ENCODE peak calls at places on chromosomes 16 and 17, in eight cellular contexts. B is GM23248; D is uterus; O is endodermal cell; R is left ventricle myocardium inferior; A is A549; L is ovary; W is CD8-positive, alpha-beta T cell. J is an unnamed sample. For H3K4me1, the result is how much of the 10 kb centered on the place peaks cover.

GRCh38 chr17:34614698-34615097 is 35.3 kb downstream of the TMEM132E start:
- DNase-seq in B (no peak), D (no peak), O (no peak), R (no peak), A (no peak), L (no peak), W (no peak), J (no peak)

GRCh38 chr17:8122391-8122922 is 1.4 kb downstream of the HES7 start:
- DNase-seq in B (peak), D (peak), O (peak), R (no peak), A (no peak), L (no peak), W (no peak), J (no peak)

GRCh38 chr16:6897910-6898475 is 434.7 kb upstream of the RBFOX1 start:
- DNase-seq in B (no peak), D (no peak), O (no peak), R (no peak), A (no peak), L (no peak), W (no peak), J (no peak)

GRCh38 chr16:24075929-24076716 is 180.0 kb upstream of the CACNG3 start:
- DNase-seq in B (peak), D (no peak), O (peak), R (no peak), A (no peak), L (no peak), W (no peak), J (peak)

GRCh38 chr17:35084987-35085386 is 21.5 kb upstream of the RFFL start:
- DNase-seq in B (peak), D (no peak), O (no peak), R (no peak), A (peak), L (no peak), W (no peak), J (no peak)

GRCh38 chr17:13562271-13562800 is 39.4 kb downstream of the HS3ST3A1 start:
- DNase-seq in B (peak), D (no peak), O (no peak), R (no peak), A (no peak), L (peak), W (no peak), J (peak)

GRCh38 chr16:5064915-5065314 is 841 bp downstream of the C16orf89 start:
- DNase-seq in B (no peak), D (no peak), O (no peak), R (no peak), A (no peak), L (no peak), W (no peak), J (no peak)

GRCh38 chr16:35560637-35560984 is 2101.2 kb downstream of the TP53TG3F start:
- DNase-seq in B (no peak), D (no peak), O (no peak), R (no peak), A (no peak), L (no peak), W (no peak), J (no peak)

GRCh38 chr17:58902312-58902711 is 146.7 kb downstream of the PPM1E start:
- DNase-seq in B (no peak), D (no peak), O (no peak), R (no peak), A (no peak), L (no peak), W (no peak), J (no peak)

GRCh38 chr16:85275533-85276249 is 163.4 kb upstream of the CIBAR2 start:
- DNase-seq in B (peak), D (peak), O (peak), R (peak), A (peak), L (peak), W (peak), J (peak)

GRCh38 chr17:48767263-48767774 is 38.8 kb upstream of the HOXB13 start:
- DNase-seq in B (peak), D (no peak), O (peak), R (no peak), A (no peak), L (no peak), W (no peak), J (no peak)

GRCh38 chr17:40415390-40415789 is 2.3 kb downstream of the TOP2A start:
- DNase-seq in B (peak), D (no peak), O (no peak), R (no peak), A (peak), L (no peak), W (no peak), J (no peak)

GRCh38 chr17:14320098-14320497 is 19.2 kb downstream of the HS3ST3B1 start:
- DNase-seq in B (no peak), D (no peak), O (peak), R (no peak), A (no peak), L (no peak), W (no peak), J (no peak)

GRCh38 chr17:80941743-80942211 is 49.9 kb upstream of the CHMP6 start:
- DNase-seq in B (peak), D (peak), O (no peak), R (no peak), A (no peak), L (peak), W (no peak), J (no peak)

GRCh38 chr16:1537763-1538289 is 4.4 kb downstream of the TMEM204 start:
- DNase-seq in B (no peak), D (no peak), O (no peak), R (peak), A (no peak), L (peak), W (peak), J (no peak)

GRCh38 chr17:82052638-82053059 is 951 bp downstream of the GPS1 start:
- DNase-seq in B (peak), D (no peak), O (no peak), R (no peak), A (no peak), L (no peak), W (no peak), J (no peak)

GRCh38 chr16:5884996-5885395 is 787.4 kb upstream of the EEF2KMT start:
- DNase-seq in B (no peak), D (no peak), O (no peak), R (no peak), A (no peak), L (no peak), W (no peak), J (no peak)

GRCh38 chr16:69186642-69187386 is at the start of gene SNTB2:
- DNase-seq in B (peak), D (peak), O (peak), R (peak), A (peak), L (peak), W (peak), J (peak)

GRCh38 chr17:47324224-47325020 is 667 bp downstream of the EFCAB13 start:
- DNase-seq in B (peak), D (peak), O (peak), R (peak), A (peak), L (peak), W (peak), J (peak)

GRCh38 chr17:45677770-45678169 is 106.3 kb upstream of the CRHR1 start:
- DNase-seq in B (peak), D (no peak), O (no peak), R (no peak), A (no peak), L (no peak), W (no peak), J (no peak)

GRCh38 chr16:67651039-67651438 is 6.1 kb downstream of the CARMIL2 start:
- DNase-seq in B (no peak), D (no peak), O (no peak), R (no peak), A (no peak), L (no peak), W (no peak), J (no peak)

GRCh38 chr16:87959391-87959968 is 8.2 kb downstream of the BANP start:
- DNase-seq in B (no peak), D (no peak), O (peak), R (no peak), A (no peak), L (no peak), W (no peak), J (no peak)

GRCh38 chr16:87957296-87958069 is 6.2 kb downstream of the BANP start:
- DNase-seq in B (no peak), D (no peak), O (peak), R (no peak), A (no peak), L (no peak), W (no peak), J (no peak)

GRCh38 chr16:87960851-87961250 is 9.6 kb downstream of the BANP start:
- DNase-seq in B (no peak), D (no peak), O (peak), R (no peak), A (no peak), L (no peak), W (no peak), J (no peak)

GRCh38 chr16:87956771-87957279 is 5.6 kb downstream of the BANP start:
- DNase-seq in B (peak), D (no peak), O (peak), R (no peak), A (peak), L (no peak), W (no peak), J (no peak)

DNA sequence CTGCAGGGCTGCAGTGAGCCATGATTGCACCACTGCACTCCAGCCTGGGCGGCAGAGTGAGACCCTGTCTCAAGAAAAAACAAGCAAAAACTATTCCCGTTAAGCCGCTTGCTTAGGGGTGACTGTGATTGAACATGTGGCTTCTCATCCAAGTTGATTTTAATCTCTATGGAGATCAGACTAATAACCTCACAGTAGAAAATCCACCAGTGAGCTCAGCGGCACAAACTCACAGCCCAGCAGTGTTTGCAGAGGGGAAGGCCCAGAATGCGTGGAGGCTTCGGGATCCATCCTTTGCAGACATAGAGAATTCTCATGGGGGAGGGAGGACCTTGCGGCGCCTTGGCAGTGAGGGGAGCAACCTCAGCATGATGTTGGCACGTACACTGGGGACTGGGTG is 7.4 kb downstream of the BANP start:
- DNase-seq in B (no peak), D (no peak), O (peak), R (no peak), A (no peak), L (no peak), W (no peak), J (no peak)
- H3K4me1 ChIP-seq in B (under half), D (under half), O (under half), R (half or more), A (under half), L (under half), W (half or more), J (under half)

GRCh38 chr16:74447578-74447977 is 26.3 kb upstream of the CLEC18B start:
- DNase-seq in B (no peak), D (no peak), O (no peak), R (no peak), A (no peak), L (no peak), W (no peak), J (no peak)
- H3K27ac ChIP-seq in B (peak), D (no peak), O (no peak), R (peak), A (no peak), L (no peak), W (no peak), J (peak)

DNA sequence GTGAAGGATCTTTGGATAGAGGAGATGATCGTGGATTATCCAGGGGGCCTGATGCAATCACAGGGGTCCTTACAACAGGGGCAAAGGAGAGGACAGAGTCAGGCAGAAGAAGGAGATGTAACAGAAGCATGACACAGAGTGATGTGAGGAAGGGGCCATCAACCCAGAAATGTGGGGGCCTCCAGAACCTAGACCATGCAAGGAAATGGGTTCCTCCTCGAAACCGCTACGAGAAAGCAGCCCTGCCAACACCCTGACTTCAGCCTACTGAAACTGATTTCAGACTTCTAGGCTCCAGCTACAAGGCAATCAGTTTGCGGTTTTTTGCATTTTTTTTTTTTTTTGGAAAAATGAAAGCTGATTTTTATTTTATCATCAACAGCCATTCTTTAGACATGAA is 34.0 kb downstream of the ZFHX3 start:
- DNase-seq in B (no peak), D (no peak), O (peak), R (no peak), A (no peak), L (no peak), W (no peak), J (no peak)
- H3K4me1 ChIP-seq in B (under half), D (under half), O (under half), R (half or more), A (half or more), L (under half), W (under half), J (under half)

GRCh38 chr16:89297156-89297869 is 79.8 kb downstream of the ZNF778 start:
- DNase-seq in B (no peak), D (no peak), O (no peak), R (no peak), A (no peak), L (peak), W (no peak), J (no peak)
- H3K27ac ChIP-seq in B (no peak), D (peak), O (peak), R (no peak), A (peak), L (peak), W (no peak), J (peak)

GRCh38 chr17:75873587-75874322 is 4.6 kb downstream of the TRIM47 start:
- DNase-seq in B (no peak), D (no peak), O (no peak), R (no peak), A (no peak), L (no peak), W (no peak), J (no peak)
- H3K4me1 ChIP-seq in B (under half), D (under half), O (under half), R (half or more), A (half or more), L (under half), W (under half), J (under half)

GRCh38 chr16:10387378-10387681 is 1.5 kb downstream of the ATF7IP2 start:
- DNase-seq in B (no peak), D (no peak), O (no peak), R (no peak), A (no peak), L (no peak), W (no peak), J (no peak)

GRCh38 chr16:10391339-10391738 is 5.5 kb downstream of the ATF7IP2 start:
- DNase-seq in B (no peak), D (no peak), O (no peak), R (no peak), A (no peak), L (no peak), W (no peak), J (no peak)

GRCh38 chr16:10390867-10391266 is 5.0 kb downstream of the ATF7IP2 start:
- DNase-seq in B (no peak), D (no peak), O (no peak), R (no peak), A (no peak), L (no peak), W (no peak), J (no peak)

GRCh38 chr16:10388987-10389386 is 3.1 kb downstream of the ATF7IP2 start:
- DNase-seq in B (no peak), D (no peak), O (no peak), R (no peak), A (no peak), L (no peak), W (no peak), J (no peak)

GRCh38 chr16:10390330-10390729 is 4.5 kb downstream of the ATF7IP2 start:
- DNase-seq in B (no peak), D (no peak), O (no peak), R (no peak), A (no peak), L (no peak), W (no peak), J (no peak)
- H3K27ac ChIP-seq in B (no peak), D (no peak), O (no peak), R (no peak), A (no peak), L (no peak), W (no peak), J (no peak)

GRCh38 chr16:50303041-50303604 is 36.8 kb downstream of the ADCY7 start:
- DNase-seq in B (no peak), D (peak), O (peak), R (no peak), A (no peak), L (peak), W (no peak), J (no peak)

GRCh38 chr16:50303605-50304466 is 37.5 kb downstream of the ADCY7 start:
- DNase-seq in B (no peak), D (peak), O (peak), R (no peak), A (no peak), L (peak), W (no peak), J (no peak)

GRCh38 chr16:50306287-50306686 is 39.9 kb downstream of the ADCY7 start:
- DNase-seq in B (no peak), D (no peak), O (no peak), R (no peak), A (no peak), L (peak), W (no peak), J (peak)

GRCh38 chr16:50305441-50306061 is 39.2 kb downstream of the ADCY7 start:
- DNase-seq in B (no peak), D (no peak), O (peak), R (no peak), A (no peak), L (peak), W (no peak), J (no peak)

DNA sequence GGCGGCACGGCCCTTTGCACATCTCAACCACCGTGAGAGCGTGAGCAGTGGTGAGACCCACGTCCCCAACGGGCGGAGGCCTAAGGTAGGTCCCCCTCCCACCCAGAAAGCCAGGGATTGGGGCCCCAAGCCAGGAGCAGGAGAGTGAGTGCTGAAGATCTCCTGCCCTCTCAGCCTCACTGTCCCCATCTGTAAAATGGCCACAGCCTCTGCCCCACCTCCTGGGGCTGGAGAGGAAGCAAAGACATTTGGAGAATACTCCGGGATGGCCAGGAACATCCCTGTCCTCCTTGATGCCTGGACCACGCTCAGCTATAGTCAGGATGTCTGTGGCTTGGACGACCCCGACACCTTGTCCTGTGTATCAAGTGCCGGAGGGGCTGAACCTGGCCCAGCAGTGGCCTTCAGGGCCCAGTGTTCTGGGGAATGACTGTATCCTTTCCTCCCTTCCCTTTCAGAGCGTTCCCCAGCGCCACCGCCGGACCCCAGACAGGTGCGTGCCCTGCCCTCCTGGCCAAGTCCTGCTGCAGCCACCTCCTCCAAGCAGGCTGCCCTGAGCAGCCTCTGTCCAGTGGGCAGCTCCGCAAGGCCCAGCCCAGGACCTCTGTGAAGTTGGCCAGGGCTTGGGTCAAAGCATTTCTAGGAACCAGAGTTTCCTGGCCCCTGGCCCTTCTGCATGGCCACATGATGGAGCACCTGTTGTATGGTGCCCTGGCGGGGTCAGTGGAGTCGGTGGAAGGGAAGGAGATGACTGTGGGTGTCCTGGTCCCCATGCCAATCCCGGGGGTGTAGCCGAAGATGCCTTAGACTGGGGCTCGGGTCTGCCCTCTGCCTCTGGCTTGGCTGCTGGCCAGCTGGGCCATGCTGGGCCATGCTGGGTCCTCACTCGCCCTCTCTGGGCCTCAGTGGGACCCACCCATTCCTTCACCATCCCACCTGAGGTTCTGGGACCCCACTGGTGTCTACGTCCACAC is 38.4 kb downstream of the ADCY7 start:
- DNase-seq in B (no peak), D (peak), O (peak), R (no peak), A (no peak), L (peak), W (no peak), J (no peak)
- H3K4me1 ChIP-seq in B (under half), D (under half), O (under half), R (under half), A (under half), L (under half), W (under half), J (under half)